ENCODE peak calls at places on chromosomes 6 and 20, in four cellular contexts. R is upper lobe of right lung, S is cardiac fibroblast, X is tibial artery. O is an unnamed sample.

GRCh38 chr20:57627972-57628650 is 7.9 kb upstream of the ZBP1 start:
- DNase-seq in S (peak; percentile 86), R (peak; percentile 64), X (no peak), O (no peak)

GRCh38 chr20:48398506-48399449 is 429.0 kb downstream of the PREX1 start:
- DNase-seq in R (no peak), X (no peak), S (no peak), O (no peak)

GRCh38 chr20:33689973-33690372 is 3.8 kb upstream of the E2F1 start:
- DNase-seq in S (peak; percentile 77), X (no peak), R (no peak), O (no peak)

GRCh38 chr6:99739526-99739925 is 132.9 kb downstream of the PRDM13 start:
- DNase-seq in S (no peak), R (no peak), X (no peak), O (no peak)

GRCh38 chr20:57713505-57713903 is 3.7 kb upstream of the PMEPA1 start:
- DNase-seq in R (peak; percentile 73), X (peak; percentile 90), S (no peak), O (no peak)

GRCh38 chr20:57622579-57623381 is 2.6 kb upstream of the ZBP1 start:
- DNase-seq in S (peak; percentile 35), X (peak; percentile 63), R (peak; percentile 80), O (peak; percentile 85)

GRCh38 chr6:81228912-81229540 is 523.5 kb downstream of the TENT5A start:
- DNase-seq in S (peak; percentile 68), X (no peak), R (no peak), O (no peak)

GRCh38 chr6:64280569-64280968 is 645.0 kb downstream of the PHF3 start:
- DNase-seq in R (no peak), X (no peak), S (peak; percentile 66), O (peak; percentile 15)

GRCh38 chr20:58864346-58864745 is 11.8 kb downstream of the GNAS start:
- DNase-seq in X (no peak), S (no peak), R (no peak), O (no peak)

GRCh38 chr6:157865249-157865648 is 42.2 kb downstream of the SNX9 start:
- DNase-seq in S (no peak), R (no peak), X (no peak), O (no peak)

GRCh38 chr6:51578362-51578761 is 509.1 kb downstream of the PKHD1 start:
- DNase-seq in S (no peak), R (no peak), X (no peak), O (no peak)

GRCh38 chr20:1509237-1509636 is 18.0 kb upstream of the SIRPB2 start:
- DNase-seq in R (no peak), X (no peak), S (peak; percentile 24), O (no peak)

GRCh38 chr6:72953901-72954494 is 271.3 kb downstream of the KHDC1L start:
- DNase-seq in X (no peak), S (peak; percentile 72), R (no peak), O (no peak)

GRCh38 chr6:23228439-23229024 is 659.2 kb downstream of the HDGFL1 start:
- DNase-seq in S (no peak), X (no peak), R (peak; percentile 36), O (no peak)

GRCh38 chr6:29813809-29814208 is 13.8 kb upstream of the HLA-G start:
- DNase-seq in S (no peak), X (no peak), R (no peak), O (no peak)

GRCh38 chr6:138443979-138444378 is 40.0 kb downstream of the HEBP2 start:
- DNase-seq in S (no peak), X (no peak), R (no peak), O (no peak)

GRCh38 chr6:44256291-44257006 is 879 bp downstream of the SLC35B2 start:
- DNase-seq in S (no peak), R (no peak), X (no peak), O (no peak)

GRCh38 chr6:114939630-114940029 is 596.8 kb upstream of the HS3ST5 start:
- DNase-seq in R (no peak), X (no peak), S (no peak), O (no peak)

GRCh38 chr6:131545317-131545716 is 27.7 kb upstream of the ARG1 start:
- DNase-seq in X (no peak), S (no peak), R (no peak), O (no peak)

GRCh38 chr20:47764154-47764734 is 21.0 kb downstream of the SULF2 start:
- DNase-seq in X (no peak), R (no peak), S (no peak), O (no peak)

GRCh38 chr6:132797975-132798819 is at the start of gene SLC18B1:
- DNase-seq in S (peak; percentile 31), R (peak; percentile 88), X (peak; percentile 78), O (peak; percentile 75)

GRCh38 chr6:65113581-65113980 is 593.4 kb downstream of the EYS start:
- DNase-seq in S (peak; percentile 27), R (no peak), X (no peak), O (no peak)

GRCh38 chr6:134123666-134124208 is 71.3 kb upstream of the SLC2A12 start:
- DNase-seq in X (no peak), R (no peak), S (peak; percentile 74), O (peak; percentile 21)

GRCh38 chr20:33733654-33734576 is 2.1 kb downstream of the ZNF341 start:
- DNase-seq in S (peak; percentile 84), R (no peak), X (no peak), O (peak; percentile 19)

GRCh38 chr6:43917878-43918382 is 147.9 kb downstream of the VEGFA start:
- DNase-seq in X (no peak), R (no peak), S (peak; percentile 76), O (no peak)

GRCh38 chr6:110462884-110463481 is 13.4 kb downstream of the SLC22A16 start:
- DNase-seq in R (no peak), S (no peak), X (no peak), O (no peak)

GRCh38 chr6:140566706-140567330 is 1192.4 kb upstream of the CITED2 start:
- DNase-seq in R (no peak), S (peak; percentile 72), X (no peak), O (no peak)

GRCh38 chr6:126188271-126188909 is 151.5 kb upstream of the CENPW start:
- DNase-seq in X (no peak), R (no peak), S (peak; percentile 65), O (no peak)